ENCODE peak calls at places on chromosomes 5 and 9, in six cellular contexts. N, I, Q, O, H and A are unnamed samples.

GRCh38 chr5:80206282-80206681 is 49.6 kb downstream of the SERINC5 start:
- DNase-seq in H (no peak), I (no peak), Q (no peak), N (no peak), O (no peak), A (no peak)

GRCh38 chr5:2750758-2751464 is 566 bp downstream of the IRX2 start:
- DNase-seq in H (no peak), Q (no peak), N (no peak), I (no peak), O (no peak), A (peak)

GRCh38 chr9:112705773-112706427 is 12.0 kb downstream of the INIP start:
- DNase-seq in Q (no peak), N (no peak), I (no peak), H (no peak), O (no peak), A (no peak)

GRCh38 chr9:133786936-133787748 is 49.0 kb upstream of the SARDH start:
- DNase-seq in O (no peak), N (no peak), I (no peak), Q (peak), H (no peak), A (no peak)

GRCh38 chr5:142973932-142974331 is 203.8 kb downstream of the ARHGAP26 start:
- DNase-seq in O (no peak), N (no peak), I (no peak), H (no peak), Q (no peak), A (no peak)

GRCh38 chr5:139710370-139711066 is 62.4 kb downstream of the CXXC5 start:
- DNase-seq in I (peak), O (no peak), N (peak), H (peak), Q (peak), A (peak)

GRCh38 chr9:115141612-115142011 is 23.7 kb upstream of the TNC start:
- DNase-seq in N (no peak), H (no peak), I (no peak), Q (no peak), O (no peak), A (no peak)

GRCh38 chr9:89473762-89474469 is 24.0 kb downstream of the SEMA4D start:
- DNase-seq in N (no peak), H (no peak), I (peak), O (no peak), Q (no peak), A (peak)

GRCh38 chr9:34651876-34652602 is at the start of gene IL11RA:
- DNase-seq in Q (peak), N (peak), I (peak), H (peak), O (no peak), A (peak)

GRCh38 chr9:14372437-14373318 is 58.7 kb upstream of the NFIB start:
- DNase-seq in I (peak), N (no peak), O (no peak), H (no peak), Q (no peak), A (no peak)

GRCh38 chr9:96136992-96137665 is 164.8 kb downstream of the HSD17B3 start:
- DNase-seq in O (no peak), Q (no peak), N (no peak), I (peak), H (no peak), A (no peak)

GRCh38 chr5:157971466-157972324 is 112.8 kb upstream of the CLINT1 start:
- DNase-seq in Q (peak), H (no peak), N (no peak), I (no peak), O (no peak), A (no peak)

GRCh38 chr5:72242796-72243475 is 77.1 kb downstream of the MRPS27 start:
- DNase-seq in Q (no peak), N (no peak), I (no peak), H (no peak), O (no peak), A (no peak)

GRCh38 chr9:93123561-93124283 is 10.3 kb downstream of the NINJ1 start:
- DNase-seq in N (no peak), H (no peak), O (no peak), I (no peak), Q (peak), A (no peak)

GRCh38 chr5:8436919-8437318 is 568.0 kb downstream of the MTRR start:
- DNase-seq in N (no peak), Q (no peak), O (no peak), H (no peak), I (no peak), A (no peak)

GRCh38 chr5:89213584-89213983 is 330.6 kb upstream of the MEF2C start:
- DNase-seq in H (no peak), O (no peak), Q (peak), I (peak), N (no peak), A (no peak)

GRCh38 chr5:76236684-76237083 is 153.5 kb downstream of the SV2C start:
- DNase-seq in H (no peak), Q (no peak), N (no peak), O (no peak), I (no peak), A (no peak)

GRCh38 chr9:90044710-90045151 is 439.9 kb downstream of the GADD45G start:
- DNase-seq in Q (no peak), I (no peak), O (no peak), N (no peak), H (no peak), A (no peak)

GRCh38 chr5:106397700-106398099 is 1273.0 kb downstream of the EFNA5 start:
- DNase-seq in N (no peak), I (peak), Q (no peak), O (no peak), H (no peak), A (peak)

GRCh38 chr9:137621131-137621757 is 2.4 kb downstream of the EHMT1 start:
- DNase-seq in I (no peak), Q (no peak), H (no peak), N (no peak), O (no peak), A (no peak)

GRCh38 chr5:1824903-1825841 is 24.0 kb downstream of the NDUFS6 start:
- DNase-seq in O (no peak), I (no peak), N (no peak), H (no peak), Q (no peak), A (no peak)

GRCh38 chr9:77011973-77012817 is 7.3 kb upstream of the FOXB2 start:
- DNase-seq in I (peak), N (peak), H (peak), O (no peak), Q (peak), A (no peak)

GRCh38 chr5:110815916-110816605 is 77.3 kb downstream of the SLC25A46 start:
- DNase-seq in I (no peak), O (no peak), H (no peak), Q (no peak), N (no peak), A (no peak)

GRCh38 chr9:72486606-72486955 is 34.8 kb upstream of the TMC1 start:
- DNase-seq in H (no peak), I (no peak), O (no peak), N (no peak), Q (no peak), A (no peak)

GRCh38 chr9:109861499-109861898 is 81.5 kb downstream of the PALM2AKAP2 start:
- DNase-seq in Q (no peak), N (no peak), I (no peak), O (no peak), H (no peak), A (no peak)

GRCh38 chr9:6567140-6567591 is 78.4 kb downstream of the GLDC start:
- DNase-seq in I (peak), N (no peak), H (peak), Q (no peak), O (no peak), A (peak)

GRCh38 chr9:98644011-98644410 is 64.7 kb downstream of the GABBR2 start:
- DNase-seq in Q (no peak), I (no peak), H (no peak), O (no peak), N (no peak), A (no peak)

GRCh38 chr9:14608521-14608920 is 84.7 kb downstream of the ZDHHC21 start:
- DNase-seq in Q (no peak), O (no peak), N (no peak), H (no peak), I (no peak), A (no peak)

GRCh38 chr5:116574682-116575634 is at the start of gene SEMA6A:
- DNase-seq in H (peak), N (peak), I (peak), Q (peak), O (no peak), A (peak)

GRCh38 chr9:89732952-89733349 is 128.1 kb downstream of the GADD45G start:
- DNase-seq in I (no peak), Q (no peak), H (no peak), O (no peak), N (no peak), A (no peak)

GRCh38 chr9:16445141-16445920 is 425.1 kb downstream of the BNC2 start:
- DNase-seq in O (no peak), N (no peak), I (peak), Q (no peak), H (no peak), A (no peak)

GRCh38 chr9:136535070-136535469 is 10.8 kb downstream of the NOTCH1 start:
- DNase-seq in H (no peak), I (no peak), O (no peak), N (no peak), Q (no peak), A (no peak)

GRCh38 chr9:93646640-93647178 is 70.3 kb downstream of the PHF2 start:
- DNase-seq in H (no peak), I (no peak), Q (peak), O (no peak), N (no peak), A (no peak)

GRCh38 chr5:74357827-74358226 is 282.7 kb downstream of the ENC1 start:
- DNase-seq in O (no peak), I (no peak), Q (no peak), N (no peak), H (no peak), A (no peak)